ENCODE peak calls at places on chromosomes 3 and 15, in eight cellular contexts. T is fibroblast of lung, N is SK-N-SH, M is mammary epithelial cell, Q is GM23338, L is MM.1S, Z is K562, X is IMR-90. V is an unnamed sample.

GRCh38 chr3:186515115-186515514 is 29.1 kb downstream of the CRYGS start:
- DNase-seq in T (no peak), Q (no peak), L (no peak), X (no peak), M (no peak), N (no peak), Z (no peak), V (peak; percentile 11)

GRCh38 chr15:80984856-80985255 is 4.8 kb downstream of the MESD start:
- DNase-seq in T (no peak), X (no peak), Z (no peak), M (peak; percentile 61), L (no peak), N (no peak), Q (no peak), V (no peak)

GRCh38 chr3:117719316-117719926 is 1009.8 kb downstream of the TUSC7 start:
- DNase-seq in N (peak; percentile 36), Z (peak; percentile 10), X (peak; percentile 40), T (peak; percentile 57), L (peak; percentile 59), Q (peak; percentile 63), M (peak; percentile 1), V (no peak)

GRCh38 chr3:43203022-43203421 is 83.3 kb upstream of the SNRK start:
- DNase-seq in L (no peak), Z (no peak), Q (no peak), M (no peak), X (no peak), T (no peak), N (peak; percentile 82), V (no peak)

GRCh38 chr3:149603126-149604074 is 54.4 kb downstream of the WWTR1 start:
- DNase-seq in Q (no peak), T (peak; percentile 76), X (peak; percentile 82), N (no peak), L (no peak), M (no peak), Z (no peak), V (no peak)

GRCh38 chr3:131883711-131884407 is 151.0 kb downstream of the CPNE4 start:
- DNase-seq in Q (no peak), M (no peak), T (peak; percentile 66), X (no peak), L (no peak), Z (no peak), N (no peak), V (no peak)

GRCh38 chr3:63862804-63863149 is 828 bp downstream of the THOC7 start:
- DNase-seq in N (no peak), T (no peak), X (no peak), M (no peak), Z (no peak), L (no peak), Q (no peak), V (no peak)

GRCh38 chr3:52225452-52226228 is at the start of gene TLR9:
- DNase-seq in N (no peak), Q (no peak), Z (no peak), X (no peak), T (no peak), M (no peak), L (peak; percentile 52), V (peak; percentile 76)

GRCh38 chr15:101568304-101568703 is 78.8 kb upstream of the PCSK6 start:
- DNase-seq in T (no peak), N (no peak), M (no peak), L (no peak), Z (no peak), X (no peak), Q (no peak), V (no peak)

GRCh38 chr15:70271422-70272088 is 173.8 kb upstream of the TLE3 start:
- DNase-seq in Z (no peak), M (peak; percentile 93), T (peak; percentile 97), N (no peak), Q (no peak), X (peak; percentile 95), L (no peak), V (no peak)

GRCh38 chr3:188431553-188431952 is 277.6 kb downstream of the LPP start:
- DNase-seq in N (no peak), M (peak; percentile 87), L (no peak), Z (no peak), T (peak; percentile 33), X (peak; percentile 51), Q (no peak), V (no peak)

GRCh38 chr3:23667536-23668429 is 138.0 kb upstream of the UBE2E1 start:
- DNase-seq in Q (no peak), T (no peak), M (peak; percentile 26), L (no peak), X (peak; percentile 72), Z (no peak), N (no peak), V (no peak)

GRCh38 chr15:70714575-70714974 is 48.8 kb downstream of the UACA start:
- DNase-seq in N (no peak), T (no peak), L (no peak), Q (no peak), Z (no peak), X (no peak), M (peak; percentile 47), V (no peak)

GRCh38 chr3:155428558-155428957 is 135.1 kb upstream of the STRIT1 start:
- DNase-seq in Q (no peak), L (no peak), N (no peak), Z (no peak), T (peak; percentile 24), M (no peak), X (peak; percentile 72), V (no peak)

GRCh38 chr3:158085358-158085757 is 20.9 kb downstream of the SHOX2 start:
- DNase-seq in Q (no peak), X (no peak), L (no peak), Z (no peak), N (no peak), T (no peak), M (peak; percentile 75), V (no peak)

GRCh38 chr3:16849240-16849639 is 35.5 kb upstream of the PLCL2 start:
- DNase-seq in X (peak; percentile 2), N (no peak), Q (peak; percentile 75), L (peak; percentile 43), M (no peak), T (peak; percentile 37), Z (no peak), V (no peak)
- H2AFZ ChIP-seq in X (no peak overlapping the region), N (no peak overlapping the region), Q (peak overlapping the region; percentile 92), L (no peak overlapping the region), M (no peak overlapping the region), T (no peak overlapping the region), Z (no peak overlapping the region), V (no peak overlapping the region)

DNA sequence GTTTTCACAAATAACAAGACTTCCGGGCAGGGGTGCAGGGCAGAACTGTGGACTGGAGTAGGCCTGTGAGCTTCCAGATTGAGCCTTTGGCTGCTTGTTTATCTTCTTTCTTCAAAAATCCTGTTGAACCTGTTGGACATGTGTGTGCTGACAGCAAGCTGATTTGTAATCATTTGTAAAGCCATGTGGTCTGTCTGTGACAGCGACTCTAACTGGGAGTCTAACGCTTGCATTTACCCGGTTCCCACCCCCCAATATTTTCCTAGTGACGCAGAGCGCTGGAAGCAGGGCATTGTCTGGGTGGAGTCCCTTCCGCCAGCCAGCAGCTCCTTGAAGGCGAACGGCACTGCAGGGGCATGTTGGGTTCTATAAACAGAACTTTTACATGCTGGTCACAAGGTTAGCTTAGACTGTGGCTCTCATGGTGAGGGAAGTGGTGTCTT is 85.7 kb upstream of the MYZAP start:
- DNase-seq in L (no peak), M (peak; percentile 69), Q (peak; percentile 15), Z (no peak), N (no peak), T (peak; percentile 70), X (no peak), V (no peak)
- H3K4me1 ChIP-seq in L (no peaks in the 10 kb centered on the region), M (peaks cover 16% of the 10 kb centered on the region), Q (peaks cover 24% of the 10 kb centered on the region), Z (no peaks in the 10 kb centered on the region), N (no peaks in the 10 kb centered on the region), T (no peaks in the 10 kb centered on the region), X (peaks cover 5% of the 10 kb centered on the region), V (no peaks in the 10 kb centered on the region)

GRCh38 chr15:41825145-41825544 is 2.7 kb upstream of the JMJD7 start:
- DNase-seq in X (no peak), N (no peak), Z (no peak), M (no peak), T (no peak), L (no peak), Q (no peak), V (no peak)

GRCh38 chr15:41827880-41828746 is at the start of gene JMJD7:
- DNase-seq in L (peak; percentile 84), Q (peak; percentile 91), X (peak; percentile 81), M (peak; percentile 83), N (peak; percentile 100), Z (peak; percentile 100), T (peak; percentile 83), V (peak; percentile 89)

GRCh38 chr15:41827290-41827879 is 507 bp upstream of the JMJD7 start:
- DNase-seq in X (no peak), T (no peak), Z (peak; percentile 31), Q (peak; percentile 63), M (no peak), N (no peak), L (no peak), V (peak; percentile 34)

GRCh38 chr15:41824062-41824745 is 3.7 kb upstream of the JMJD7 start:
- DNase-seq in L (no peak), X (no peak), N (no peak), M (no peak), Z (no peak), T (no peak), Q (no peak), V (no peak)

DNA sequence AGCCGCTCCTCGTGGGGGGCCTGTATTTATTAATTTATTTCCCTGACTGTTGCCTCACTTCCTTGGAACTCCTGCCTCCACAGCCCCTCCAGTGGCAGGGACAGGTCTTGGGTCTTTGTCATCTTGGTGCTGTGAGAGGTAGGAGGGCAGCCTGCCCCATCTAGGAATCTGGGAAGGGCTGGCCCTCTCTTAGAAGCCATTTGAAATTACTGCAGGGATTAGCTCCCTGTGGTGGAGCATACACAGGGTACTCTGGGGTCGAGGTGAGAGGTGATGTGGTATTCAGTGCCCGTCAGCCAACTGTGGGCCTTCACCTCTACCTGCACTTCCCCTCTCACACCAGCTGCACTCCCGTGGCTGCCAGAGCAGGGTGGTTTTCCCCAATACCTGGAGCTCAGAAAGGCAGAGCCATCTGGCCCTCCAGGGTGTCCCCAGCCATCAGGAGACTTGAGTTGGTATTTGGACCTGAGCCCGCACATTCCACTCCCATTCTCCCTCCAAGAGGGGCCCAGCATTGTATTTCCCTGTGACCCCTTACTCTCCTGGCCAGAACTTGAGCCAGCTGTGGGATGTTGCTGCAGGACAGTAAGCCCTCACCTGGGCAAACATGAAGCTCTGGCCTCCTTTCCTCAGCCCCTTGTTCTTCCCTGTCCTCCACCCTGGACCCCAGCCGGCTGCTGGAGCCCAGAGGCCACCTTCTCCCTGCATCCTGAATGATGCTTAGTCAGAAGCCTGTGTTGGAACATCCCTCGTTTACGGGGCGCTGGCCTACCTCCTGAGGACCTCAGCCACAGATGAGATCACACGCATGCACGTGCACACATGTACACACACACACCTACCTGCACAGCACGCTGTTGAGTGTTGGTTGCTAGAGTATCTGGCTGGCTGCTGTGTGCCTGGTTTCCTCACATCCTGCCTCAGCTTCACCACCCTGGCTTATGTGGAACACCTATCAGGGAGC is 2.0 kb upstream of the JMJD7 start:
- DNase-seq in M (no peak), N (no peak), X (no peak), Q (peak; percentile 22), Z (no peak), T (no peak), L (no peak), V (no peak)
- TF ChIP-seq CTCF in M (no peak), N (no peak), X (no peak), Q (no peak), Z (no peak), T (no peak), L (no peak), V (no peak)

DNA sequence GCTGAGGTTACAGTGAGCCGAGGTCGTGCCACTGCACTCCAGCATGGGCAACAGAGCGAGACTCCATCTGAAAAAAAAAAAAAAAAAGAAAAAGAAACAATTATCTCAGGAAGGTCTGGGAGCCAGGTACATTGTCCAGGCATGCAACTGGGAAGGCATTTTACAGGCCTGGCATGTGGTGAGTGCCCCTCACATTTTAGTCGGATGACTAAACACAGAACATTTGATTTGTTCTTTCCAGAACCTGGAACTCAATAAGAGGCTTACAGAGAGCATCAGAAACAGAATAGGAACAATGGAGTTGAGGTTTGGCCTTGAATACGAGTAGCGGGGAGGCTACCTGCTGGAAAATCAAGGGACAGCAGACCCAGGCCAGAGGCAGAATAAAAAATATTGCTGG is 33.7 kb upstream of the IGF1R start:
- DNase-seq in L (no peak), T (no peak), Z (no peak), M (peak; percentile 86), X (no peak), N (no peak), Q (no peak), V (no peak)
- H2AFZ ChIP-seq in L (no peak overlapping the region), T (no peak overlapping the region), Z (no peak overlapping the region), M (peak overlapping the region; percentile 53), X (no peak overlapping the region), N (no peak overlapping the region), Q (no peak overlapping the region), V (no peak overlapping the region)

V was measured in DND-41.